ENCODE peak calls at places on chromosomes 11 and 22, in six cellular contexts. O is A549, T is endothelial cell of umbilical vein, K is GM12878, X is HepG2, Z is K562. J is an unnamed sample.

GRCh38 chr11:11787305-11788066 is 54.3 kb upstream of the USP47 start:
- DNase-seq in O (peak), T (peak), K (peak), X (peak), Z (peak), J (peak)

GRCh38 chr22:38740116-38740723 is 15.6 kb downstream of the SUN2 start:
- DNase-seq in O (no peak), T (no peak), K (no peak), X (no peak), Z (no peak), J (no peak)

GRCh38 chr22:24146791-24147353 is 34.4 kb upstream of the SUSD2 start:
- DNase-seq in O (no peak), T (peak), K (no peak), X (no peak), Z (no peak), J (peak)

GRCh38 chr11:62889484-62890437 is 9.1 kb downstream of the SLC3A2 start:
- DNase-seq in O (peak), T (peak), K (no peak), X (peak), Z (peak), J (peak)

GRCh38 chr22:35230417-35230816 is 26.9 kb upstream of the HMGXB4 start:
- DNase-seq in O (no peak), T (no peak), K (no peak), X (no peak), Z (no peak), J (no peak)

GRCh38 chr11:128359515-128359914 is 227.8 kb downstream of the ETS1 start:
- DNase-seq in O (no peak), T (peak), K (no peak), X (no peak), Z (no peak), J (no peak)

GRCh38 chr11:21806508-21806907 is 386.4 kb upstream of the ANO5 start:
- DNase-seq in O (no peak), T (no peak), K (no peak), X (no peak), Z (no peak), J (no peak)

GRCh38 chr11:35980646-35981402 is 37.0 kb downstream of the LDLRAD3 start:
- DNase-seq in O (no peak), T (peak), K (no peak), X (no peak), Z (no peak), J (peak)

GRCh38 chr11:7688238-7688826 is 15.0 kb upstream of the CYB5R2 start:
- DNase-seq in O (peak), T (peak), K (no peak), X (peak), Z (peak), J (peak)

GRCh38 chr22:44405661-44406060 is 92.4 kb downstream of the RTL6 start:
- DNase-seq in O (no peak), T (no peak), K (no peak), X (no peak), Z (no peak), J (no peak)

GRCh38 chr11:32829680-32830412 is at the start of gene PRRG4:
- DNase-seq in O (peak), T (no peak), K (no peak), X (no peak), Z (no peak), J (peak)

GRCh38 chr11:113505046-113505445 is 29.8 kb upstream of the DRD2 start:
- DNase-seq in O (no peak), T (no peak), K (no peak), X (no peak), Z (no peak), J (no peak)

GRCh38 chr11:128904872-128905344 is 13.8 kb downstream of the KCNJ5 start:
- DNase-seq in O (peak), T (peak), K (no peak), X (no peak), Z (peak), J (peak)

GRCh38 chr11:47186937-47187681 is 875 bp upstream of the PACSIN3 start:
- DNase-seq in O (peak), T (peak), K (no peak), X (peak), Z (peak), J (peak)

GRCh38 chr22:39904864-39905263 is 4.0 kb downstream of the GRAP2 start:
- DNase-seq in O (no peak), T (no peak), K (no peak), X (no peak), Z (no peak), J (no peak)

GRCh38 chr11:16454284-16454683 is 97.9 kb upstream of the SOX6 start:
- DNase-seq in O (no peak), T (no peak), K (no peak), X (no peak), Z (no peak), J (no peak)

GRCh38 chr11:72985645-72986044 is 156.5 kb downstream of the FCHSD2 start:
- DNase-seq in O (no peak), T (peak), K (no peak), X (peak), Z (no peak), J (no peak)

GRCh38 chr11:132158091-132158490 is 787.7 kb downstream of the NTM start:
- DNase-seq in O (peak), T (peak), K (no peak), X (no peak), Z (no peak), J (peak)

GRCh38 chr11:25970726-25971508 is 361.0 kb upstream of the ANO3 start:
- DNase-seq in O (peak), T (no peak), K (no peak), X (no peak), Z (no peak), J (no peak)

GRCh38 chr11:36304349-36304748 is 8.3 kb downstream of the PRR5L start:
- DNase-seq in O (no peak), T (no peak), K (no peak), X (no peak), Z (no peak), J (peak)

GRCh38 chr11:38582756-38583155 is 1984.7 kb upstream of the RAG2 start:
- DNase-seq in O (no peak), T (no peak), K (no peak), X (no peak), Z (no peak), J (no peak)

GRCh38 chr11:118615282-118615979 is 8.0 kb downstream of the PHLDB1 start:
- DNase-seq in O (no peak), T (no peak), K (no peak), X (peak), Z (no peak), J (no peak)

GRCh38 chr22:19120829-19121630 is 1.2 kb downstream of the DGCR2 start:
- DNase-seq in O (peak), T (no peak), K (no peak), X (peak), Z (peak), J (no peak)

GRCh38 chr22:28116261-28116673 is 197.2 kb upstream of the PITPNB start:
- DNase-seq in O (peak), T (no peak), K (no peak), X (no peak), Z (no peak), J (no peak)

GRCh38 chr11:65851083-65851579 is 6.8 kb downstream of the CFL1 start:
- DNase-seq in O (peak), T (no peak), K (no peak), X (no peak), Z (peak), J (peak)

GRCh38 chr11:31262761-31263160 is 106.8 kb downstream of the DCDC1 start:
- DNase-seq in O (no peak), T (peak), K (no peak), X (no peak), Z (no peak), J (no peak)

GRCh38 chr11:94823127-94823732 is 55.1 kb downstream of the AMOTL1 start:
- DNase-seq in O (no peak), T (no peak), K (no peak), X (no peak), Z (no peak), J (no peak)

GRCh38 chr22:17043521-17043920 is 35.5 kb upstream of the GAB4 start:
- DNase-seq in O (no peak), T (no peak), K (peak), X (no peak), Z (no peak), J (no peak)

GRCh38 chr22:41447435-41448188 is 1.0 kb upstream of the TOB2 start:
- DNase-seq in O (peak), T (peak), K (no peak), X (peak), Z (peak), J (peak)

GRCh38 chr11:121929581-121929980 is 186.4 kb downstream of the BLID start:
- DNase-seq in O (no peak), T (peak), K (no peak), X (peak), Z (no peak), J (no peak)

GRCh38 chr22:40434745-40435144 is 64.4 kb downstream of the SGSM3 start:
- DNase-seq in O (no peak), T (no peak), K (no peak), X (no peak), Z (no peak), J (peak)

GRCh38 chr11:131899954-131900580 is 529.7 kb downstream of the NTM start:
- DNase-seq in O (no peak), T (no peak), K (no peak), X (no peak), Z (no peak), J (no peak)

GRCh38 chr11:15208570-15209222 is 94.0 kb downstream of the INSC start:
- DNase-seq in O (peak), T (peak), K (no peak), X (peak), Z (peak), J (peak)

GRCh38 chr22:44691796-44692661 is 10.0 kb upstream of the PRR5 start:
- DNase-seq in O (no peak), T (no peak), K (no peak), X (no peak), Z (no peak), J (no peak)

GRCh38 chr11:47786373-47786772 is 19.2 kb upstream of the FNBP4 start:
- DNase-seq in O (no peak), T (no peak), K (no peak), X (no peak), Z (no peak), J (no peak)

DNA sequence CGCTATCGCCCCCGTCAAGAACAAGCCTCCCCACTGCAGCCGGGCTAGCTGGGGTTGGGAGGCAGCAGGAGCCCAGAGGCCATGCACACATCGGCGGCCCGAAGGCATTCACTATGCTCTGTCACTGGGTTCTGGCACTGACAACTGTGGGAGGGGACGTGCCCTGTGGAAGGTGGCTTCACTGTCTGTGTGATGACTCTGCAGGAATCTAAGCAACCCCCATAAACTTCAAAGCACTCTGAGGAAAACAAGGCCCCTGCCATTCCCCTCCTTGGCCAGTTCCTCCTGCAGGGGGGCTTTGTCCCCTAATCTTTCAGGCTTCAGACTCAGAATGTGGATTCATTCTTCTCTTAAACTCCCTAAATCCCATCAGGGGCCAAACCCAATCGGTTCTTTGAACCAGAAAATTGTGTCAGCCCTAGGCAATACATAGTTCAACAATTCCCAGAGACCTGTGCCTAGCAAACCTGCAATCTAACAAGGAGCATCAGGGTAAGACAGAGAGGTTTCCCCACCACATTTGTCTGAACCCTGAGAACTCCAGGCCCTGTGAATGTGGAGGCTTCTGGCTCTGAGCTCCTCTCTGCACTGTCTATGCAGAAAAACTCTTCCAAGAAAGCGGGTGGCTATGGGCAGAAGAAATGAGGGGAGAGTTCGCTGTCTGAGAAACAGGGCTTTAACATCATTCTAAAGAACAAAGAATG is 1477.2 kb downstream of the TBC1D22A start:
- DNase-seq in O (no peak), T (no peak), K (no peak), X (no peak), Z (no peak), J (no peak)
- TF ChIP-seq MYC in O (no peak), T (no peak), K (no peak), X (no peak), Z (no peak), J (no peak)

DNA sequence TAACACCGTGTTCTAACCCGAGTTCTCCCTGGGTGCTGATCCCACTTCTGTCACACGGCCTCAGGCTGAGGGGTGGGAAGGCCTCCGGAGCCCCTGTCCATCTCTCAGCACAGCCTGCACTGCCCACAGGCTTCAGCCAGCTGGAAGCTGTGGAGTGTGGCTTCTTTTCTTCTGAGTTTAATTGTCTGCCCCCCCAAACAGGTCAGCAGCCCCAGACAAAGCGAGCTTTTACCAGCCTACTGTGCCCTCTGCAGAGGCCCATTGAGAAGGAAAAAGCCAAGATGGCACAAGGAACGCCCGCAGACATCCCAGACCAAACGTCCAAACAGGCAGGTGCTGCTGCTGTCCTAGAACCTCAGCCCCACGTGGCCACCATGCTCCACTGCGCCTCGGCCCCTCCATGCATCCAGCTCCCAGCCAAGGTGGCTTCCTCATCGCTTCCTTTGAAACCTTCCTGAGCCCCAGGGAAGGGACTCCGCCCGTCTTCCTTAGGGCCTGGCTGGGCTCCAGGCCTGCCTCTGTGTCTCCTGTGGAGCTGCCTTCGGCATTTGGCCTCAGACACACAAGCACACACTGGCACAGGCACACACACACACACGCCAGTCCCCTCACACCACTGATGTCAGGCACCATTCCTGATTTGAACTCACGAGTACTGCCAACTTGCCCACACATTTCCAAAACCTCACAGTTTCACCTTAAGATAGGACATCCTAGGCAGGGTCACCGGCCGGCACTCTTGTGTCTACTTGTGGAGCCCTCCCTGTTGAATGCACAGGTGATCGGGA is 1.7 kb downstream of the MOB2 start:
- DNase-seq in O (no peak), T (no peak), K (no peak), X (no peak), Z (no peak), J (no peak)
- TF ChIP-seq CTCF in O (no peak), T (no peak), K (no peak), X (no peak), Z (no peak), J (no peak)

GRCh38 chr22:20439928-20440575 is 2.4 kb upstream of the SCARF2 start:
- DNase-seq in O (no peak), T (no peak), K (no peak), X (no peak), Z (no peak), J (no peak)

GRCh38 chr22:20439556-20439927 is 1.9 kb upstream of the SCARF2 start:
- DNase-seq in O (no peak), T (no peak), K (no peak), X (no peak), Z (no peak), J (no peak)

GRCh38 chr22:20438066-20438677 is 547 bp upstream of the SCARF2 start:
- DNase-seq in O (no peak), T (no peak), K (no peak), X (no peak), Z (no peak), J (no peak)

GRCh38 chr22:20437253-20438065 is at the start of gene SCARF2:
- DNase-seq in O (no peak), T (peak), K (no peak), X (no peak), Z (no peak), J (no peak)

GRCh38 chr22:20438678-20439492 is 1.3 kb upstream of the SCARF2 start:
- DNase-seq in O (peak), T (no peak), K (no peak), X (peak), Z (peak), J (no peak)
- TF ChIP-seq MAX in O (no peak), T (no peak), K (no peak), X (no peak), Z (no peak), J (no peak)

DNA sequence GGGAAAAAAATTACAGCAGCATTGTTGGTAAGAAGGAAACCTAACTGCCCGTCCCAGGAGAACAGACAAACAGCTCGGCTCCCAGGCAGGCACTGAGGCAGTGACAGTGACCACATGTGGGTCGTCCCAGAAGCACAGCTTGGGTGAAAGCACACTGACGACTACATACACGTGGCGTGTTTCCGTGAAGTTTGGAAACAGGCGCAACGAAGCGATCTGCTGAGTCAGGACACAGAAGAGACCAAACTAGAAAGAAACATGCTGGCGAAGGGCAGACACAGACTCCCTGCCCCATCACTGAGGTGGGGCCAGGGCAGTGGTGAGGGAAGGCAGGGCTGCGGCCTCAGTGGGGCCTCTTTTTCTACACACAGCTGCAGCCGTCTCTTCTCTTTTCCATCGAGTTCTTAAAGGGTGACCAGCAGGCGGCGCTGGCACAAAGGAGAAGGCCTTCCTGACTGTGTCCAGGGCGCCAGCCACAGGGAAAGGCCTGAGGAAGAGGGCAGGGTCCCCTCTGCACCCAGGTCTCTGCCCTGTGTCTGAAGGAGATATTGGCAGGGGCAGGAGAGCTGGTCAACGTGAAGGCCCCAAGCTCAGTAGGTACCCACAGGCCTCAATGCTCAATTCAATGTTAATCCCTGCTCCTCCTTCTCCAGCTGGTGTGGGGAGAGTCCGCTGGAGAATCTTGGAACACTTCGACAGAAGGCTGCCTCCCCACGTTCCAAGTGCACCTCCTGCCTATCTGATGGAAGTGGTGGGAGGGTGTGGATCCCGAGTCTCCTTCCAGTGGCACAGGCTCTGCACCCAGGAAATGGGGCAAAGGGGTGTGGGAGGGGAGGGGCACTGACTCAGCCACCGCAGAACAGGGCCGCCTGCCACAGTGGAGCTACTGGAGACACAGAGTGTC is 19.9 kb downstream of the CARS1 start:
- DNase-seq in O (peak), T (peak), K (no peak), X (peak), Z (peak), J (peak)
- TF ChIP-seq MYC in O (no peak), T (no peak), K (no peak), X (no peak), Z (no peak), J (no peak)

DNA sequence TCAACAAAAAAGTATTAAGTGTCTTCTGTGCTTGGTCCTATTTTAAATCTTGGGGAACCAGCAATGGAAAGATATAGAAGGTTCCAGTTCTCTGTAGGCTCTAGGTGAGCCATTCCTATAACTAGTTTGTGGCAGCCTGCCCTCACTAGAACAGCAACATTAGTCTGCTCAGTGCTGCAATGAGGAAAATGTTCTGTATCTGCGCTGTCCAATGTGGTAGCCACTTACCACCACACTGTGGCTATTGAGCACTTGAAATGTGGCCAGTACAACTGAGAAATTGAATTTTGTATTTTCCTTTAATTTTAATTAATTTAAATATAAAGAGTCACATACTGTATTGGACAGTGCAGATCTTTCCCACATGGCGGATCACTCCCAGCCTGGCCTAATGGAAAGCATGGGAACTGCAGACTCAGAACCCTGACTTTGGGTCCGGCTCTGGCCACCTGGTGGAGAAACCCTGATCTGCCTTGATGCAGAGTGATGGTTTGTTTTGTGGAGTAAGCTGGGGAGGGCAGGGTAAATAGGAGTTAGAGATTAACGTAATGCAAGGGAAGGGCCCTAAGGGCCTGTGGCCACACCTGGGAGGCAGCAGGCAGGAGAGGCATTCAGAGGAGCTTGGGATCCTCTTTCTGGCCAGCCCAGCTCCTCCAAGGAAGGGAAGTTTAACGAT is 101.0 kb downstream of the ME3 start:
- DNase-seq in O (peak), T (peak), K (no peak), X (peak), Z (peak), J (peak)
- TF ChIP-seq CTCF in O (peak), T (peak), K (peak), X (peak), Z (peak), J (peak)